ENCODE peak calls at places on chromosomes 16 and 17, in six cellular contexts. One of them, this sample, is unnamed.

GRCh38 chr16:19963306-19963705 is 78.7 kb upstream of the GPRC5B start:
- DNase-seq in H1: no peak
- DNase-seq in mesenchymal stem cell: no peak
- DNase-seq in trophoblast cell: no peak
- DNase-seq in IMR-90: no peak
- DNase-seq in neuronal stem cell: no peak
- DNase-seq in this sample: no peak

GRCh38 chr16:52912565-52913173 is 140.0 kb downstream of the CHD9NB start:
- DNase-seq in IMR-90: peak
- DNase-seq in H1: peak
- DNase-seq in trophoblast cell: peak
- DNase-seq in neuronal stem cell: peak
- DNase-seq in mesenchymal stem cell: peak
- DNase-seq in this sample: peak

GRCh38 chr16:49643429-49644142 is 212.3 kb downstream of the ZNF423 start:
- DNase-seq in H1: no peak
- DNase-seq in IMR-90: peak
- DNase-seq in mesenchymal stem cell: peak
- DNase-seq in trophoblast cell: no peak
- DNase-seq in neuronal stem cell: no peak
- DNase-seq in this sample: no peak

GRCh38 chr16:88504489-88505404 is 51.7 kb downstream of the ZFPM1 start:
- DNase-seq in IMR-90: no peak
- DNase-seq in H1: no peak
- DNase-seq in mesenchymal stem cell: no peak
- DNase-seq in trophoblast cell: no peak
- DNase-seq in neuronal stem cell: no peak
- DNase-seq in this sample: no peak

GRCh38 chr16:12754824-12755543 is 48.7 kb downstream of the CPPED1 start:
- DNase-seq in trophoblast cell: peak
- DNase-seq in H1: no peak
- DNase-seq in mesenchymal stem cell: no peak
- DNase-seq in neuronal stem cell: no peak
- DNase-seq in IMR-90: no peak
- DNase-seq in this sample: no peak

GRCh38 chr16:89350701-89351380 is 133.3 kb downstream of the ZNF778 start:
- DNase-seq in IMR-90: peak
- DNase-seq in H1: no peak
- DNase-seq in mesenchymal stem cell: peak
- DNase-seq in neuronal stem cell: no peak
- DNase-seq in trophoblast cell: no peak
- DNase-seq in this sample: no peak

GRCh38 chr17:561118-561517 is 153.5 kb downstream of the VPS53 start:
- DNase-seq in mesenchymal stem cell: peak
- DNase-seq in trophoblast cell: no peak
- DNase-seq in H1: no peak
- DNase-seq in IMR-90: peak
- DNase-seq in neuronal stem cell: no peak
- DNase-seq in this sample: no peak

GRCh38 chr17:37830151-37830993 is 85.5 kb upstream of the HNF1B start:
- DNase-seq in H1: no peak
- DNase-seq in trophoblast cell: no peak
- DNase-seq in neuronal stem cell: no peak
- DNase-seq in IMR-90: no peak
- DNase-seq in mesenchymal stem cell: no peak
- DNase-seq in this sample: no peak

GRCh38 chr17:58513913-58514794 is at the start of gene MTMR4:
- DNase-seq in neuronal stem cell: peak
- DNase-seq in H1: peak
- DNase-seq in mesenchymal stem cell: peak
- DNase-seq in IMR-90: peak
- DNase-seq in trophoblast cell: peak
- DNase-seq in this sample: peak

GRCh38 chr17:17737938-17738894 is 57.0 kb downstream of the RAI1 start:
- DNase-seq in neuronal stem cell: no peak
- DNase-seq in trophoblast cell: no peak
- DNase-seq in mesenchymal stem cell: peak
- DNase-seq in H1: no peak
- DNase-seq in IMR-90: no peak
- DNase-seq in this sample: no peak

GRCh38 chr17:29566473-29567361 is at the start of gene ABHD15:
- DNase-seq in IMR-90: peak
- DNase-seq in trophoblast cell: peak
- DNase-seq in H1: no peak
- DNase-seq in neuronal stem cell: peak
- DNase-seq in mesenchymal stem cell: peak
- DNase-seq in this sample: peak

GRCh38 chr17:6914711-6915110 is 81.1 kb upstream of the ALOX12 start:
- DNase-seq in mesenchymal stem cell: no peak
- DNase-seq in neuronal stem cell: no peak
- DNase-seq in trophoblast cell: no peak
- DNase-seq in H1: no peak
- DNase-seq in IMR-90: peak
- DNase-seq in this sample: no peak

GRCh38 chr17:50059759-50060273 is 3.9 kb downstream of the ITGA3 start:
- DNase-seq in H1: no peak
- DNase-seq in IMR-90: peak
- DNase-seq in mesenchymal stem cell: peak
- DNase-seq in neuronal stem cell: no peak
- DNase-seq in trophoblast cell: no peak
- DNase-seq in this sample: no peak

GRCh38 chr17:60747069-60747808 is 69.6 kb downstream of the BCAS3 start:
- DNase-seq in mesenchymal stem cell: no peak
- DNase-seq in trophoblast cell: no peak
- DNase-seq in IMR-90: no peak
- DNase-seq in H1: peak
- DNase-seq in neuronal stem cell: peak
- DNase-seq in this sample: no peak

GRCh38 chr17:17919169-17920107 is 52.8 kb downstream of the TOM1L2 start:
- DNase-seq in IMR-90: peak
- DNase-seq in neuronal stem cell: peak
- DNase-seq in mesenchymal stem cell: peak
- DNase-seq in H1: no peak
- DNase-seq in trophoblast cell: peak
- DNase-seq in this sample: peak

GRCh38 chr17:57895382-57896060 is 45.7 kb upstream of the MRPS23 start:
- DNase-seq in trophoblast cell: no peak
- DNase-seq in IMR-90: no peak
- DNase-seq in mesenchymal stem cell: peak
- DNase-seq in neuronal stem cell: no peak
- DNase-seq in H1: no peak
- DNase-seq in this sample: peak

GRCh38 chr17:27760069-27760885 is 40.1 kb downstream of the NOS2 start:
- DNase-seq in IMR-90: peak
- DNase-seq in trophoblast cell: peak
- DNase-seq in H1: peak
- DNase-seq in neuronal stem cell: peak
- DNase-seq in mesenchymal stem cell: peak
- DNase-seq in this sample: peak

GRCh38 chr17:57696050-57696449 is 49.0 kb downstream of the CCDC182 start:
- DNase-seq in neuronal stem cell: no peak
- DNase-seq in mesenchymal stem cell: no peak
- DNase-seq in H1: no peak
- DNase-seq in IMR-90: no peak
- DNase-seq in trophoblast cell: no peak
- DNase-seq in this sample: no peak

GRCh38 chr17:82019905-82020873 is 2.5 kb downstream of the CENPX start:
- DNase-seq in mesenchymal stem cell: peak
- DNase-seq in H1: no peak
- DNase-seq in IMR-90: peak
- DNase-seq in trophoblast cell: peak
- DNase-seq in neuronal stem cell: peak
- DNase-seq in this sample: peak

GRCh38 chr17:83124871-83125514 is 45.6 kb downstream of the METRNL start:
- DNase-seq in H1: no peak
- DNase-seq in mesenchymal stem cell: no peak
- DNase-seq in trophoblast cell: no peak
- DNase-seq in neuronal stem cell: no peak
- DNase-seq in IMR-90: no peak
- DNase-seq in this sample: no peak

GRCh38 chr16:1965610-1966009 is 984 bp upstream of the RPS2 start:
- DNase-seq in H1: no peak
- DNase-seq in mesenchymal stem cell: no peak
- DNase-seq in trophoblast cell: no peak
- DNase-seq in neuronal stem cell: no peak
- DNase-seq in IMR-90: no peak
- DNase-seq in this sample: no peak

GRCh38 chr16:1964046-1964505 is 550 bp downstream of the RPS2 start:
- DNase-seq in mesenchymal stem cell: peak
- DNase-seq in trophoblast cell: peak
- DNase-seq in IMR-90: no peak
- DNase-seq in H1: no peak
- DNase-seq in neuronal stem cell: no peak
- DNase-seq in this sample: peak

GRCh38 chr16:1961651-1962067 is 2.3 kb downstream of the NDUFB10 start:
- DNase-seq in IMR-90: no peak
- DNase-seq in mesenchymal stem cell: no peak
- DNase-seq in neuronal stem cell: no peak
- DNase-seq in trophoblast cell: no peak
- DNase-seq in H1: no peak
- DNase-seq in this sample: peak

GRCh38 chr16:1966460-1966859 is at the start of gene RNF151:
- DNase-seq in IMR-90: no peak
- DNase-seq in H1: no peak
- DNase-seq in neuronal stem cell: no peak
- DNase-seq in mesenchymal stem cell: no peak
- DNase-seq in trophoblast cell: no peak
- DNase-seq in this sample: no peak

GRCh38 chr16:1964506-1965471 is at the start of gene RPS2:
- DNase-seq in IMR-90: peak
- DNase-seq in H1: peak
- DNase-seq in trophoblast cell: peak
- DNase-seq in mesenchymal stem cell: peak
- DNase-seq in neuronal stem cell: peak
- DNase-seq in this sample: peak
- H3K23ac ChIP-seq in IMR-90: peak
- H3K23ac ChIP-seq in H1: no peak
- H3K23ac ChIP-seq in trophoblast cell: no peak
- H3K23ac ChIP-seq in mesenchymal stem cell: no peak
- H3K23ac ChIP-seq in neuronal stem cell: peak
- H3K23ac ChIP-seq in this sample: peak

DNA sequence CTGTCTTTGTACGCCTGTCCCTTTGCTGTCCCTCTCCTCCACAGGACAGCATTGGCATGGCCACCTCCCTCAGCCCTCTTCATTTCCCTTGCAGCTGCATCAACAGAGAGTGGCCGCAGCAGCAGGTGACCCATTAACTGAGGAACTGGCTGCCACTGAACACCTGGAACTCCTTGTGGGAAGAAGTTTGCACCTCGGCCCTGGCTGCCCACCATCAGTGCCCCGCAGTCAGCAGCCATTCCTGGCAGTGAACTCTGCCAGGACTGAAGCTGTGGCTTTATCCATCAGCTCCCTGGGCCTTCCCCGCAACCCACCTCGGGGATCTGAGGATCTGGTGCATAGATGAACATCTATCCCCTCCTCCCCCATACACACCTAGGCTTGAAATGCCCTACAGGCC is 13.1 kb upstream of the RNF135 start:
- DNase-seq in H1: no peak
- DNase-seq in neuronal stem cell: no peak
- DNase-seq in IMR-90: no peak
- DNase-seq in trophoblast cell: no peak
- DNase-seq in mesenchymal stem cell: no peak
- DNase-seq in this sample: no peak
- H3K18ac ChIP-seq in H1: peak
- H3K18ac ChIP-seq in neuronal stem cell: no peak
- H3K18ac ChIP-seq in IMR-90: no peak
- H3K18ac ChIP-seq in trophoblast cell: no peak
- H3K18ac ChIP-seq in mesenchymal stem cell: no peak
- H3K18ac ChIP-seq in this sample: no peak

GRCh38 chr16:3472878-3473595 is 22.3 kb downstream of the C16orf90 start:
- DNase-seq in trophoblast cell: no peak
- DNase-seq in H1: no peak
- DNase-seq in neuronal stem cell: no peak
- DNase-seq in IMR-90: no peak
- DNase-seq in mesenchymal stem cell: peak
- DNase-seq in this sample: no peak

GRCh38 chr16:3470723-3471122 is 24.6 kb downstream of the C16orf90 start:
- DNase-seq in IMR-90: no peak
- DNase-seq in mesenchymal stem cell: no peak
- DNase-seq in neuronal stem cell: no peak
- DNase-seq in H1: no peak
- DNase-seq in trophoblast cell: no peak
- DNase-seq in this sample: no peak

GRCh38 chr16:3471518-3472176 is 23.6 kb downstream of the C16orf90 start:
- DNase-seq in mesenchymal stem cell: no peak
- DNase-seq in H1: no peak
- DNase-seq in neuronal stem cell: no peak
- DNase-seq in trophoblast cell: no peak
- DNase-seq in IMR-90: no peak
- DNase-seq in this sample: no peak

GRCh38 chr16:3475604-3476375 is 19.5 kb downstream of the C16orf90 start:
- DNase-seq in H1: no peak
- DNase-seq in neuronal stem cell: no peak
- DNase-seq in mesenchymal stem cell: no peak
- DNase-seq in IMR-90: no peak
- DNase-seq in trophoblast cell: no peak
- DNase-seq in this sample: no peak

DNA sequence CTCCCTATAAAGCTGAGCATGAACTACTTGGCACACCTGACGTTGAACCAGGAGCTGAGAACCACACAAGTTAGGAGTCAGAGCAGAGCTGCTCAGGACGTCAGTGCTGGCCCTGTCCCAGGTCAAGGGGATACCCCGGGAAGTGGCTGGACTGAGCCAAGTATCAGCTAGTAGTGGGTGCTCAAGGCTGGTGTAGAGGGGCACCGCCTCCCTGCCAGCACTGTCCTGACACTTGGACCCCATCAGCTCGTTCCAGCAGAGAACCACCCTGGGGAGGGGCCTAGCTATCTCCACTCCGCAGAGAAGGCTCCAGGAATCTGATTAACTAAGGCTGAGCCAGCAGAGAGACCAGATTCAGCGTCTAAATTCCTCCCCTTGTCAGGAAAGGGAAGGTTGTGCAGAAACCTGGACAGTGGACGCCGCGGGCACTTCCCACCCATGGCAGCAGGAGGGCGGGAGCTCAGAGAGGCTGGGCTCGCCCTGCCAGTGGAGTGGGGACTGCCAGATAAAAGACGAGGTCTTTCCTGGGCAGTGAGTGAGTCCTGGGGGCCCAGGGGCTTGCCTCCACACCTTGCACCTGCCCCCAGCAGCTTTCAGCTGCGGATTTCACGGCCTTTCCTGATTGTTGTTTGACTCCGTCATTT is 21.0 kb downstream of the C16orf90 start:
- DNase-seq in H1: no peak
- DNase-seq in neuronal stem cell: no peak
- DNase-seq in trophoblast cell: no peak
- DNase-seq in IMR-90: no peak
- DNase-seq in mesenchymal stem cell: no peak
- DNase-seq in this sample: no peak
- H3K4me3 ChIP-seq in H1: no peak
- H3K4me3 ChIP-seq in neuronal stem cell: no peak
- H3K4me3 ChIP-seq in trophoblast cell: no peak
- H3K4me3 ChIP-seq in IMR-90: no peak
- H3K4me3 ChIP-seq in mesenchymal stem cell: no peak
- H3K4me3 ChIP-seq in this sample: no peak

DNA sequence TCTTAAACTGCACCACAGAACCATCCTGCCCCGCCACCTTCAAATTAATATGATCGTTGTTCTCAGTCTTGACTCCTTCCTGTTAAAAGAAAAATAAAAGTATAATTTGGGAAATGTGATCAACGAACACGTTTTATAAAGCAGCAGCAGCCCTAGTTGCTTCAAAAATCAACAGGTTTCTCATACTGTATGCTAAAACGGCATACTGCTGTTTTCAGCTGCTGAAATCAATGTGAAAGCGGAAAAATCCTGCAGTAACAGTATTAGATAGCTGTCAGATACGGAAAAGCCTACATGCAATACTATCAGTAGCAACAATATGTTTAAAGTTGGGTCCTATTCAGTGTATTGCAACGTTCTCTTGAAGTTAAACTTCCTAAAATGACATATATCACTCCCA is 1.6 kb downstream of the SUMO2 start:
- DNase-seq in neuronal stem cell: no peak
- DNase-seq in mesenchymal stem cell: no peak
- DNase-seq in IMR-90: no peak
- DNase-seq in trophoblast cell: no peak
- DNase-seq in H1: no peak
- DNase-seq in this sample: no peak
- H3K23ac ChIP-seq in neuronal stem cell: no peak
- H3K23ac ChIP-seq in mesenchymal stem cell: no peak
- H3K23ac ChIP-seq in IMR-90: peak
- H3K23ac ChIP-seq in trophoblast cell: no peak
- H3K23ac ChIP-seq in H1: no peak
- H3K23ac ChIP-seq in this sample: no peak